ENCODE peak calls at places on chromosome 5, in eight cellular contexts. F, V, A, U, B, O, P and J are unnamed samples.

GRCh38 chr5:140648132-140648432 is 453 bp downstream of the IK start:
- DNase-seq in U (no peak), P (no peak), A (no peak), B (no peak), F (no peak), O (no peak), V (no peak), J (no peak)

GRCh38 chr5:95432779-95433178 is 41.6 kb downstream of the FAM81B start:
- DNase-seq in V (no peak), O (no peak), P (no peak), U (no peak), F (no peak), A (no peak), B (no peak), J (no peak)

GRCh38 chr5:90994796-90995195 is 388.3 kb downstream of the ARRDC3 start:
- DNase-seq in B (no peak), A (no peak), U (no peak), O (no peak), P (no peak), F (no peak), V (no peak), J (no peak)

GRCh38 chr5:157564149-157564711 is 11.3 kb downstream of the ADAM19 start:
- DNase-seq in A (no peak), O (peak), B (no peak), P (no peak), F (no peak), U (no peak), V (no peak), J (no peak)

GRCh38 chr5:100430268-100430900 is 104.8 kb upstream of the FAM174A start:
- DNase-seq in F (peak), B (no peak), U (peak), V (peak), A (no peak), O (peak), P (peak), J (no peak)

GRCh38 chr5:75331-76320 is 16.3 kb upstream of the PLEKHG4B start:
- DNase-seq in P (no peak), U (peak), O (no peak), V (no peak), B (peak), F (no peak), A (no peak), J (no peak)

GRCh38 chr5:74631088-74631960 is 9.2 kb downstream of the ENC1 start:
- DNase-seq in P (no peak), O (peak), A (no peak), F (no peak), V (no peak), U (peak), B (no peak), J (peak)

GRCh38 chr5:17748196-17748595 is 113.9 kb downstream of the TAF11L14 start:
- DNase-seq in P (no peak), V (no peak), F (no peak), B (no peak), U (no peak), A (no peak), O (no peak), J (no peak)

GRCh38 chr5:131532016-131532640 is 102.9 kb downstream of the RAPGEF6 start:
- DNase-seq in F (no peak), V (no peak), A (no peak), O (no peak), U (no peak), B (no peak), P (no peak), J (no peak)

GRCh38 chr5:60522299-60522915 is 177.6 kb downstream of the DEPDC1B start:
- DNase-seq in B (no peak), A (no peak), O (no peak), F (no peak), V (no peak), P (no peak), U (no peak), J (no peak)

GRCh38 chr5:159511570-159511969 is 181.3 kb upstream of the IL12B start:
- DNase-seq in V (no peak), P (no peak), F (no peak), B (no peak), O (no peak), U (no peak), A (no peak), J (no peak)

GRCh38 chr5:98524796-98525195 is 248.7 kb upstream of the RGMB start:
- DNase-seq in V (no peak), O (no peak), A (no peak), P (no peak), F (no peak), B (no peak), U (no peak), J (no peak)

GRCh38 chr5:151098185-151098813 is 17.5 kb upstream of the TNIP1 start:
- DNase-seq in B (no peak), P (peak), A (no peak), O (peak), U (no peak), V (peak), F (no peak), J (no peak)

GRCh38 chr5:142981886-142982820 is 212.0 kb downstream of the ARHGAP26 start:
- DNase-seq in F (no peak), P (no peak), V (no peak), B (peak), U (peak), A (no peak), O (no peak), J (peak)

GRCh38 chr5:72366324-72366976 is 46.3 kb downstream of the PTCD2 start:
- DNase-seq in P (peak), F (peak), A (peak), V (peak), B (peak), U (peak), O (peak), J (peak)

GRCh38 chr5:180291943-180292831 is at the start of gene MAPK9:
- DNase-seq in O (peak), P (peak), B (peak), A (peak), U (peak), V (peak), F (peak), J (no peak)

GRCh38 chr5:65932676-65933075 is 6.3 kb downstream of the ERBIN start:
- DNase-seq in A (no peak), V (no peak), F (no peak), P (no peak), B (no peak), U (no peak), O (no peak), J (no peak)

GRCh38 chr5:179240561-179240960 is 104.7 kb downstream of the ADAMTS2 start:
- DNase-seq in O (no peak), P (no peak), V (no peak), U (no peak), F (no peak), A (no peak), B (no peak), J (no peak)

GRCh38 chr5:149439899-149440655 is 61.0 kb upstream of the IL17B start:
- DNase-seq in V (no peak), P (no peak), F (no peak), B (peak), U (peak), A (peak), O (no peak), J (no peak)

GRCh38 chr5:141757402-141757801 is 75.4 kb upstream of the ARAP3 start:
- DNase-seq in U (peak), A (no peak), O (no peak), P (no peak), V (no peak), B (no peak), F (no peak), J (no peak)